ENCODE peak calls at places on chromosomes 13 and 19, in seven cellular contexts. One of them, this sample, is unnamed.

GRCh38 chr19:19540707-19541515 is 2.8 kb downstream of the CILP2 start:
- DNase-seq in right lobe of liver: no peak
- DNase-seq in CD8-positive, alpha-beta T cell: peak; percentile 79
- DNase-seq in heart left ventricle: no peak
- DNase-seq in cardiac muscle cell: peak; percentile 35
- DNase-seq in uterus: no peak
- DNase-seq in small intestine: peak; percentile 44
- DNase-seq in this sample: peak; percentile 70

GRCh38 chr19:45569619-45570421 is 14.8 kb downstream of the OPA3 start:
- DNase-seq in right lobe of liver: peak; percentile 76
- DNase-seq in small intestine: peak; percentile 59
- DNase-seq in uterus: no peak
- DNase-seq in cardiac muscle cell: peak; percentile 49
- DNase-seq in heart left ventricle: peak; percentile 77
- DNase-seq in CD8-positive, alpha-beta T cell: peak; percentile 43
- DNase-seq in this sample: peak; percentile 46

GRCh38 chr19:50820086-50820485 is 3.5 kb downstream of the KLK1 start:
- DNase-seq in uterus: no peak
- DNase-seq in cardiac muscle cell: no peak
- DNase-seq in small intestine: peak; percentile 43
- DNase-seq in right lobe of liver: no peak
- DNase-seq in CD8-positive, alpha-beta T cell: no peak
- DNase-seq in heart left ventricle: no peak
- DNase-seq in this sample: no peak

GRCh38 chr19:30864460-30865215 is 484.6 kb downstream of the TSHZ3 start:
- DNase-seq in heart left ventricle: no peak
- DNase-seq in right lobe of liver: no peak
- DNase-seq in small intestine: no peak
- DNase-seq in uterus: no peak
- DNase-seq in CD8-positive, alpha-beta T cell: no peak
- DNase-seq in cardiac muscle cell: no peak
- DNase-seq in this sample: no peak

GRCh38 chr13:105410602-105411001 is 1124.9 kb downstream of the EFNB2 start:
- DNase-seq in cardiac muscle cell: peak; percentile 61
- DNase-seq in right lobe of liver: peak; percentile 71
- DNase-seq in uterus: no peak
- DNase-seq in heart left ventricle: no peak
- DNase-seq in small intestine: peak; percentile 52
- DNase-seq in CD8-positive, alpha-beta T cell: peak; percentile 20
- DNase-seq in this sample: no peak

GRCh38 chr19:7494416-7495098 is 5.7 kb upstream of the PEX11G start:
- DNase-seq in right lobe of liver: peak; percentile 55
- DNase-seq in CD8-positive, alpha-beta T cell: no peak
- DNase-seq in uterus: no peak
- DNase-seq in cardiac muscle cell: peak; percentile 58
- DNase-seq in heart left ventricle: peak; percentile 41
- DNase-seq in small intestine: no peak
- DNase-seq in this sample: no peak

GRCh38 chr13:74187564-74187963 is 53.4 kb upstream of the KLF12 start:
- DNase-seq in right lobe of liver: peak; percentile 17
- DNase-seq in heart left ventricle: no peak
- DNase-seq in small intestine: no peak
- DNase-seq in uterus: no peak
- DNase-seq in CD8-positive, alpha-beta T cell: no peak
- DNase-seq in cardiac muscle cell: no peak
- DNase-seq in this sample: no peak

GRCh38 chr13:94480672-94481145 is 1.2 kb upstream of the DCT start:
- DNase-seq in heart left ventricle: peak; percentile 57
- DNase-seq in right lobe of liver: no peak
- DNase-seq in uterus: no peak
- DNase-seq in small intestine: no peak
- DNase-seq in CD8-positive, alpha-beta T cell: no peak
- DNase-seq in cardiac muscle cell: peak; percentile 86
- DNase-seq in this sample: no peak

DNA sequence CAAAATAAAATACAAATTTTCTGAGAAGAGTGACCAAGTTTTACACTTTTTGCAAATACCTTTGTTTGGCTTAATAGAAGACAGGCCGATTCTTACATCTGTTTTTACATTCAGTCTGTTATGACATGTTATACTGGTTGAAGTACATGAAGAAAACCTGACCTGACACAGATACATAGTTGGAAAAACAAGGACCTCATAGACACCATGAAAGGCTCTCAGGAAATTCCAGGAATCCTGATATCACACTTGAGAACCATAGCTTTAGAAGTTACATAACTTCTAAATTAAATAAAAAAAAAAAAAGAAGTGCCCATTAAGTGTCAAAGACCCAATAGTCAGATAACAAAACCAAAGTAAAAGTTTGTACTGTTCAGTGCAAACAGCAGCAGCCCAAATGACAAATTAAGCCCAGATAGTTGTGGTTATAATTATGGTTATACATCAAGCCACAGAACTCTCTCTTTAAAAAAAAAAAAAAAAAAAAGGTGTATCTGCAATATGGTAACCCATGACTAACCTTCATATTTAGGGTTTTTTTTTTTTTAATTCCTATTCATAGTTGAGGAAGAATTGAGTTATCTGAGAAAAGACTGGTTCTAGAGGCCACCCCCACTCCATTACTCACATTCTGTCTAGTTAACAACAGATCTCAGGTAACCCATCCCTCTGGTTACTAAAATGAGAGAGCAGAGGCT is 19.8 kb downstream of the RBM26 start:
- DNase-seq in right lobe of liver: no peak
- DNase-seq in heart left ventricle: no peak
- DNase-seq in uterus: no peak
- DNase-seq in small intestine: no peak
- DNase-seq in CD8-positive, alpha-beta T cell: no peak
- DNase-seq in cardiac muscle cell: no peak
- DNase-seq in this sample: peak; percentile 20
- H3K27ac ChIP-seq in right lobe of liver: no peak overlapping the region
- H3K27ac ChIP-seq in heart left ventricle: no peak overlapping the region
- H3K27ac ChIP-seq in uterus: no peak overlapping the region
- H3K27ac ChIP-seq in small intestine: no peak overlapping the region
- H3K27ac ChIP-seq in CD8-positive, alpha-beta T cell: no peak overlapping the region
- H3K27ac ChIP-seq in cardiac muscle cell: no peak overlapping the region
- H3K27ac ChIP-seq in this sample: no peak overlapping the region

DNA sequence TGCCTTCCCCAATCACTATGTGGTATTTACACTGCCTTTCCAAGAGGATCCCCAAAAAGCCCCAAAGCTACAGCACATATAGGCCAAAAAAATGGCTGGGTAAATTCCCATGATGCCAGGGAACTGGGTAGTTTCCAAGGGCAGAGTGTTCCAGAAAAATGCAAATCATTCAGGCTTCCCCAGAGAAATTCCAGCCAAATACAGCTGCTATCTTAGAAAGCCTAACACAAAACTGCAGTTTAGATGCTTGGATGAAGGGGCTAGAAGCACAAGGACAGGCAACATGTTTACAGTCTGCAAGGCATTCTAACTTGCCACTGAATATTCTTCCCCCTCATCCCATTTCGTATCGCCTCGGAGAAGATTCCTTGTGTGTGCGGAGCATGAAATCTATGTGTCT is 6.2 kb downstream of the FOXO1 start:
- DNase-seq in CD8-positive, alpha-beta T cell: no peak
- DNase-seq in heart left ventricle: no peak
- DNase-seq in cardiac muscle cell: peak; percentile 65
- DNase-seq in right lobe of liver: no peak
- DNase-seq in small intestine: no peak
- DNase-seq in uterus: no peak
- DNase-seq in this sample: no peak
- H3K4me3 ChIP-seq in CD8-positive, alpha-beta T cell: no peak overlapping the region
- H3K4me3 ChIP-seq in heart left ventricle: no peak overlapping the region
- H3K4me3 ChIP-seq in cardiac muscle cell: no peak overlapping the region
- H3K4me3 ChIP-seq in right lobe of liver: no peak overlapping the region
- H3K4me3 ChIP-seq in small intestine: no peak overlapping the region
- H3K4me3 ChIP-seq in uterus: peak overlapping the region; percentile 18
- H3K4me3 ChIP-seq in this sample: no peak overlapping the region

GRCh38 chr13:50513528-50513863 is 330.0 kb downstream of the DLEU7 start:
- DNase-seq in uterus: no peak
- DNase-seq in small intestine: no peak
- DNase-seq in heart left ventricle: no peak
- DNase-seq in CD8-positive, alpha-beta T cell: no peak
- DNase-seq in cardiac muscle cell: no peak
- DNase-seq in right lobe of liver: no peak
- DNase-seq in this sample: no peak
- H3K27ac ChIP-seq in uterus: peak overlapping the region; percentile 78
- H3K27ac ChIP-seq in small intestine: no peak overlapping the region
- H3K27ac ChIP-seq in heart left ventricle: peak overlapping the region; percentile 73
- H3K27ac ChIP-seq in CD8-positive, alpha-beta T cell: no peak overlapping the region
- H3K27ac ChIP-seq in cardiac muscle cell: no peak overlapping the region
- H3K27ac ChIP-seq in right lobe of liver: peak overlapping the region; percentile 64
- H3K27ac ChIP-seq in this sample: no peak overlapping the region

DNA sequence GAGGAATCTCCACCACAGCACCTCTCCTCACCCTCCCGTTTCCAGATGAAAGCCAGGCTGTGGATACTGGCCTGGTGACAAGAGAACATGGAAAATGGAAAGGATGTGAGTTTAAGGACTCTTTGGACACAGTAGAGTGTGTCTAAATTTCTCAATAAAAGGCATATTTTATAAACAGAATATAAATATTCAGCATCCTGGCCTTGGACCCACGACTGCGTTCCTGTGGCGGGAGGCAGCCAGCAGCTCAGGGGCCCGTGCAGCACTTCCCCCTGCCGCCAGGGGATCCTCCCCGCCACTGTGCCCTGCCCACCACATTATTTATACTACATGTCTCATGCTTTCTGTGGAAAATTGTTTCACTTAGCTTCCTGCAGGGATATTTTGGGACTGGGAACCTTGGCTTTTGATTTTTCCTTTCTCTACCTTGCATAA is 108.0 kb upstream of the SPATA13 start:
- DNase-seq in uterus: peak; percentile 54
- DNase-seq in small intestine: no peak
- DNase-seq in cardiac muscle cell: peak; percentile 58
- DNase-seq in CD8-positive, alpha-beta T cell: no peak
- DNase-seq in heart left ventricle: no peak
- DNase-seq in right lobe of liver: no peak
- DNase-seq in this sample: no peak
- H3K4me3 ChIP-seq in uterus: no peak overlapping the region
- H3K4me3 ChIP-seq in small intestine: no peak overlapping the region
- H3K4me3 ChIP-seq in cardiac muscle cell: no peak overlapping the region
- H3K4me3 ChIP-seq in CD8-positive, alpha-beta T cell: no peak overlapping the region
- H3K4me3 ChIP-seq in heart left ventricle: no peak overlapping the region
- H3K4me3 ChIP-seq in right lobe of liver: no peak overlapping the region
- H3K4me3 ChIP-seq in this sample: no peak overlapping the region

GRCh38 chr13:111969551-111970135 is 97.3 kb upstream of the SOX1 start:
- DNase-seq in CD8-positive, alpha-beta T cell: no peak
- DNase-seq in heart left ventricle: no peak
- DNase-seq in uterus: no peak
- DNase-seq in small intestine: no peak
- DNase-seq in cardiac muscle cell: no peak
- DNase-seq in right lobe of liver: no peak
- DNase-seq in this sample: no peak

GRCh38 chr13:111974065-111974640 is 92.8 kb upstream of the SOX1 start:
- DNase-seq in cardiac muscle cell: no peak
- DNase-seq in heart left ventricle: no peak
- DNase-seq in uterus: no peak
- DNase-seq in small intestine: no peak
- DNase-seq in CD8-positive, alpha-beta T cell: no peak
- DNase-seq in right lobe of liver: no peak
- DNase-seq in this sample: no peak

GRCh38 chr13:111973186-111974064 is 93.5 kb upstream of the SOX1 start:
- DNase-seq in heart left ventricle: no peak
- DNase-seq in small intestine: no peak
- DNase-seq in CD8-positive, alpha-beta T cell: no peak
- DNase-seq in uterus: no peak
- DNase-seq in cardiac muscle cell: no peak
- DNase-seq in right lobe of liver: no peak
- DNase-seq in this sample: no peak

GRCh38 chr13:111970501-111971155 is 96.3 kb upstream of the SOX1 start:
- DNase-seq in cardiac muscle cell: no peak
- DNase-seq in right lobe of liver: no peak
- DNase-seq in small intestine: no peak
- DNase-seq in heart left ventricle: no peak
- DNase-seq in uterus: no peak
- DNase-seq in CD8-positive, alpha-beta T cell: no peak
- DNase-seq in this sample: no peak

GRCh38 chr13:111972261-111972780 is 94.6 kb upstream of the SOX1 start:
- DNase-seq in CD8-positive, alpha-beta T cell: no peak
- DNase-seq in right lobe of liver: no peak
- DNase-seq in heart left ventricle: no peak
- DNase-seq in small intestine: no peak
- DNase-seq in uterus: no peak
- DNase-seq in cardiac muscle cell: no peak
- DNase-seq in this sample: no peak
- H3K27ac ChIP-seq in CD8-positive, alpha-beta T cell: no peak overlapping the region
- H3K27ac ChIP-seq in right lobe of liver: no peak overlapping the region
- H3K27ac ChIP-seq in heart left ventricle: no peak overlapping the region
- H3K27ac ChIP-seq in small intestine: no peak overlapping the region
- H3K27ac ChIP-seq in uterus: no peak overlapping the region
- H3K27ac ChIP-seq in cardiac muscle cell: no peak overlapping the region
- H3K27ac ChIP-seq in this sample: no peak overlapping the region

GRCh38 chr13:110562696-110563462 is 1.4 kb upstream of the RAB20 start:
- DNase-seq in CD8-positive, alpha-beta T cell: no peak
- DNase-seq in small intestine: peak; percentile 63
- DNase-seq in cardiac muscle cell: no peak
- DNase-seq in heart left ventricle: no peak
- DNase-seq in uterus: no peak
- DNase-seq in right lobe of liver: no peak
- DNase-seq in this sample: no peak
- H3K4me3 ChIP-seq in CD8-positive, alpha-beta T cell: no peak overlapping the region
- H3K4me3 ChIP-seq in small intestine: no peak overlapping the region
- H3K4me3 ChIP-seq in cardiac muscle cell: peak overlapping the region; percentile 76
- H3K4me3 ChIP-seq in heart left ventricle: peak overlapping the region; percentile 68
- H3K4me3 ChIP-seq in uterus: peak overlapping the region; percentile 51
- H3K4me3 ChIP-seq in right lobe of liver: peak overlapping the region; percentile 91
- H3K4me3 ChIP-seq in this sample: peak overlapping the region; percentile 60

This sample was measured in CD4-positive, alpha-beta memory T cell.